ENCODE peak calls at places on chromosome 19, in nine cellular contexts. One of them, this sample, is unnamed.

GRCh38 chr19:57807541-57807940 is 7.2 kb downstream of the ZNF552 start:
- DNase-seq in dorsolateral prefrontal cortex: no peak
- DNase-seq in NCI-H510A treated with DMSO at 0.1 percent for 48 hours: no peak
- DNase-seq in stromal cell of bone marrow: no peak
- DNase-seq in stimulated activated CD8-positive, alpha-beta memory T cell treated with anti-CD3 and anti-CD28 coated beads, Interleukin-15, amount 100 ng/mL, for 4 hours: no peak
- DNase-seq in tibial nerve: no peak
- DNase-seq in posterior cingulate gyrus: no peak
- DNase-seq in progenitor cell of endocrine pancreas: no peak
- DNase-seq in AG10803: peak
- DNase-seq in this sample: no peak

GRCh38 chr19:17311455-17312248 is 2.3 kb downstream of the DDA1 start:
- DNase-seq in dorsolateral prefrontal cortex: no peak
- DNase-seq in NCI-H510A treated with DMSO at 0.1 percent for 48 hours: no peak
- DNase-seq in stromal cell of bone marrow: no peak
- DNase-seq in stimulated activated CD8-positive, alpha-beta memory T cell treated with anti-CD3 and anti-CD28 coated beads, Interleukin-15, amount 100 ng/mL, for 4 hours: no peak
- DNase-seq in tibial nerve: no peak
- DNase-seq in posterior cingulate gyrus: no peak
- DNase-seq in progenitor cell of endocrine pancreas: no peak
- DNase-seq in AG10803: peak
- DNase-seq in this sample: peak

GRCh38 chr19:34601071-34601470 is 75.9 kb downstream of the SCGB2B2 start:
- DNase-seq in dorsolateral prefrontal cortex: no peak
- DNase-seq in NCI-H510A treated with DMSO at 0.1 percent for 48 hours: no peak
- DNase-seq in stromal cell of bone marrow: no peak
- DNase-seq in stimulated activated CD8-positive, alpha-beta memory T cell treated with anti-CD3 and anti-CD28 coated beads, Interleukin-15, amount 100 ng/mL, for 4 hours: no peak
- DNase-seq in tibial nerve: no peak
- DNase-seq in posterior cingulate gyrus: no peak
- DNase-seq in progenitor cell of endocrine pancreas: no peak
- DNase-seq in AG10803: no peak
- DNase-seq in this sample: no peak

GRCh38 chr19:50324331-50324730 is 4.8 kb downstream of the KCNC3 start:
- DNase-seq in dorsolateral prefrontal cortex: no peak
- DNase-seq in NCI-H510A treated with DMSO at 0.1 percent for 48 hours: no peak
- DNase-seq in stromal cell of bone marrow: no peak
- DNase-seq in stimulated activated CD8-positive, alpha-beta memory T cell treated with anti-CD3 and anti-CD28 coated beads, Interleukin-15, amount 100 ng/mL, for 4 hours: no peak
- DNase-seq in tibial nerve: no peak
- DNase-seq in posterior cingulate gyrus: no peak
- DNase-seq in progenitor cell of endocrine pancreas: no peak
- DNase-seq in AG10803: no peak
- DNase-seq in this sample: no peak

GRCh38 chr19:10748924-10749434 is 31.1 kb downstream of the DNM2 start:
- DNase-seq in dorsolateral prefrontal cortex: no peak
- DNase-seq in NCI-H510A treated with DMSO at 0.1 percent for 48 hours: no peak
- DNase-seq in stromal cell of bone marrow: no peak
- DNase-seq in stimulated activated CD8-positive, alpha-beta memory T cell treated with anti-CD3 and anti-CD28 coated beads, Interleukin-15, amount 100 ng/mL, for 4 hours: no peak
- DNase-seq in tibial nerve: no peak
- DNase-seq in posterior cingulate gyrus: peak
- DNase-seq in progenitor cell of endocrine pancreas: no peak
- DNase-seq in AG10803: no peak
- DNase-seq in this sample: peak

GRCh38 chr19:5172859-5173577 is 167.6 kb downstream of the PTPRS start:
- DNase-seq in dorsolateral prefrontal cortex: no peak
- DNase-seq in NCI-H510A treated with DMSO at 0.1 percent for 48 hours: no peak
- DNase-seq in stromal cell of bone marrow: peak
- DNase-seq in stimulated activated CD8-positive, alpha-beta memory T cell treated with anti-CD3 and anti-CD28 coated beads, Interleukin-15, amount 100 ng/mL, for 4 hours: no peak
- DNase-seq in tibial nerve: no peak
- DNase-seq in posterior cingulate gyrus: no peak
- DNase-seq in progenitor cell of endocrine pancreas: no peak
- DNase-seq in AG10803: peak
- DNase-seq in this sample: peak

GRCh38 chr19:29711584-29712132 is 3.4 kb downstream of the C19orf12 start:
- DNase-seq in dorsolateral prefrontal cortex: no peak
- DNase-seq in NCI-H510A treated with DMSO at 0.1 percent for 48 hours: no peak
- DNase-seq in stromal cell of bone marrow: no peak
- DNase-seq in stimulated activated CD8-positive, alpha-beta memory T cell treated with anti-CD3 and anti-CD28 coated beads, Interleukin-15, amount 100 ng/mL, for 4 hours: no peak
- DNase-seq in tibial nerve: no peak
- DNase-seq in posterior cingulate gyrus: no peak
- DNase-seq in progenitor cell of endocrine pancreas: no peak
- DNase-seq in AG10803: no peak
- DNase-seq in this sample: no peak

GRCh38 chr19:16508546-16508945 is 12.4 kb downstream of the C19orf44 start:
- DNase-seq in dorsolateral prefrontal cortex: no peak
- DNase-seq in NCI-H510A treated with DMSO at 0.1 percent for 48 hours: no peak
- DNase-seq in stromal cell of bone marrow: no peak
- DNase-seq in stimulated activated CD8-positive, alpha-beta memory T cell treated with anti-CD3 and anti-CD28 coated beads, Interleukin-15, amount 100 ng/mL, for 4 hours: no peak
- DNase-seq in tibial nerve: no peak
- DNase-seq in posterior cingulate gyrus: no peak
- DNase-seq in progenitor cell of endocrine pancreas: no peak
- DNase-seq in AG10803: no peak
- DNase-seq in this sample: no peak

GRCh38 chr19:20077791-20078463 is at the start of gene ZNF90:
- DNase-seq in dorsolateral prefrontal cortex: peak
- DNase-seq in NCI-H510A treated with DMSO at 0.1 percent for 48 hours: peak
- DNase-seq in stromal cell of bone marrow: peak
- DNase-seq in stimulated activated CD8-positive, alpha-beta memory T cell treated with anti-CD3 and anti-CD28 coated beads, Interleukin-15, amount 100 ng/mL, for 4 hours: peak
- DNase-seq in tibial nerve: peak
- DNase-seq in posterior cingulate gyrus: peak
- DNase-seq in progenitor cell of endocrine pancreas: peak
- DNase-seq in AG10803: peak
- DNase-seq in this sample: peak

GRCh38 chr19:17321655-17322489 is 12.5 kb downstream of the DDA1 start:
- DNase-seq in dorsolateral prefrontal cortex: no peak
- DNase-seq in NCI-H510A treated with DMSO at 0.1 percent for 48 hours: no peak
- DNase-seq in stromal cell of bone marrow: no peak
- DNase-seq in stimulated activated CD8-positive, alpha-beta memory T cell treated with anti-CD3 and anti-CD28 coated beads, Interleukin-15, amount 100 ng/mL, for 4 hours: no peak
- DNase-seq in tibial nerve: no peak
- DNase-seq in posterior cingulate gyrus: no peak
- DNase-seq in progenitor cell of endocrine pancreas: no peak
- DNase-seq in AG10803: no peak
- DNase-seq in this sample: no peak

GRCh38 chr19:13937479-13938360 is 497 bp downstream of the PODNL1 start:
- DNase-seq in dorsolateral prefrontal cortex: no peak
- DNase-seq in NCI-H510A treated with DMSO at 0.1 percent for 48 hours: no peak
- DNase-seq in stromal cell of bone marrow: no peak
- DNase-seq in stimulated activated CD8-positive, alpha-beta memory T cell treated with anti-CD3 and anti-CD28 coated beads, Interleukin-15, amount 100 ng/mL, for 4 hours: no peak
- DNase-seq in tibial nerve: no peak
- DNase-seq in posterior cingulate gyrus: no peak
- DNase-seq in progenitor cell of endocrine pancreas: no peak
- DNase-seq in AG10803: no peak
- DNase-seq in this sample: peak

GRCh38 chr19:17107546-17108452 is 32.2 kb downstream of the MYO9B start:
- DNase-seq in dorsolateral prefrontal cortex: peak
- DNase-seq in NCI-H510A treated with DMSO at 0.1 percent for 48 hours: no peak
- DNase-seq in stromal cell of bone marrow: peak
- DNase-seq in stimulated activated CD8-positive, alpha-beta memory T cell treated with anti-CD3 and anti-CD28 coated beads, Interleukin-15, amount 100 ng/mL, for 4 hours: no peak
- DNase-seq in tibial nerve: peak
- DNase-seq in posterior cingulate gyrus: peak
- DNase-seq in progenitor cell of endocrine pancreas: no peak
- DNase-seq in AG10803: peak
- DNase-seq in this sample: peak

GRCh38 chr19:57830071-57830602 is at the start of gene ZNF587B:
- DNase-seq in dorsolateral prefrontal cortex: peak
- DNase-seq in NCI-H510A treated with DMSO at 0.1 percent for 48 hours: no peak
- DNase-seq in stromal cell of bone marrow: peak
- DNase-seq in stimulated activated CD8-positive, alpha-beta memory T cell treated with anti-CD3 and anti-CD28 coated beads, Interleukin-15, amount 100 ng/mL, for 4 hours: no peak
- DNase-seq in tibial nerve: peak
- DNase-seq in posterior cingulate gyrus: peak
- DNase-seq in progenitor cell of endocrine pancreas: peak
- DNase-seq in AG10803: no peak
- DNase-seq in this sample: peak

GRCh38 chr19:4120531-4120930 is 3.4 kb downstream of the MAP2K2 start:
- DNase-seq in dorsolateral prefrontal cortex: no peak
- DNase-seq in NCI-H510A treated with DMSO at 0.1 percent for 48 hours: no peak
- DNase-seq in stromal cell of bone marrow: peak
- DNase-seq in stimulated activated CD8-positive, alpha-beta memory T cell treated with anti-CD3 and anti-CD28 coated beads, Interleukin-15, amount 100 ng/mL, for 4 hours: no peak
- DNase-seq in tibial nerve: no peak
- DNase-seq in posterior cingulate gyrus: no peak
- DNase-seq in progenitor cell of endocrine pancreas: no peak
- DNase-seq in AG10803: peak
- DNase-seq in this sample: peak

GRCh38 chr19:35037716-35038622 is 3.6 kb upstream of the HPN start:
- DNase-seq in dorsolateral prefrontal cortex: no peak
- DNase-seq in NCI-H510A treated with DMSO at 0.1 percent for 48 hours: no peak
- DNase-seq in stromal cell of bone marrow: no peak
- DNase-seq in stimulated activated CD8-positive, alpha-beta memory T cell treated with anti-CD3 and anti-CD28 coated beads, Interleukin-15, amount 100 ng/mL, for 4 hours: no peak
- DNase-seq in tibial nerve: no peak
- DNase-seq in posterior cingulate gyrus: peak
- DNase-seq in progenitor cell of endocrine pancreas: no peak
- DNase-seq in AG10803: peak
- DNase-seq in this sample: peak

GRCh38 chr19:30968210-30968609 is 381.0 kb downstream of the TSHZ3 start:
- DNase-seq in dorsolateral prefrontal cortex: no peak
- DNase-seq in NCI-H510A treated with DMSO at 0.1 percent for 48 hours: no peak
- DNase-seq in stromal cell of bone marrow: no peak
- DNase-seq in stimulated activated CD8-positive, alpha-beta memory T cell treated with anti-CD3 and anti-CD28 coated beads, Interleukin-15, amount 100 ng/mL, for 4 hours: no peak
- DNase-seq in tibial nerve: no peak
- DNase-seq in posterior cingulate gyrus: no peak
- DNase-seq in progenitor cell of endocrine pancreas: no peak
- DNase-seq in AG10803: peak
- DNase-seq in this sample: peak

GRCh38 chr19:37655689-37656491 is 625 bp upstream of the ZFP30 start:
- DNase-seq in dorsolateral prefrontal cortex: peak
- DNase-seq in NCI-H510A treated with DMSO at 0.1 percent for 48 hours: peak
- DNase-seq in stromal cell of bone marrow: peak
- DNase-seq in stimulated activated CD8-positive, alpha-beta memory T cell treated with anti-CD3 and anti-CD28 coated beads, Interleukin-15, amount 100 ng/mL, for 4 hours: peak
- DNase-seq in tibial nerve: peak
- DNase-seq in posterior cingulate gyrus: peak
- DNase-seq in progenitor cell of endocrine pancreas: peak
- DNase-seq in AG10803: peak
- DNase-seq in this sample: peak

GRCh38 chr19:17420267-17420924 is 549 bp downstream of the MVB12A start:
- DNase-seq in dorsolateral prefrontal cortex: no peak
- DNase-seq in NCI-H510A treated with DMSO at 0.1 percent for 48 hours: peak
- DNase-seq in stromal cell of bone marrow: no peak
- DNase-seq in stimulated activated CD8-positive, alpha-beta memory T cell treated with anti-CD3 and anti-CD28 coated beads, Interleukin-15, amount 100 ng/mL, for 4 hours: no peak
- DNase-seq in tibial nerve: peak
- DNase-seq in posterior cingulate gyrus: no peak
- DNase-seq in progenitor cell of endocrine pancreas: peak
- DNase-seq in AG10803: no peak
- DNase-seq in this sample: peak

GRCh38 chr19:3547767-3548282 is 8.9 kb downstream of the TEKTIP1 start:
- DNase-seq in dorsolateral prefrontal cortex: no peak
- DNase-seq in NCI-H510A treated with DMSO at 0.1 percent for 48 hours: no peak
- DNase-seq in stromal cell of bone marrow: no peak
- DNase-seq in stimulated activated CD8-positive, alpha-beta memory T cell treated with anti-CD3 and anti-CD28 coated beads, Interleukin-15, amount 100 ng/mL, for 4 hours: no peak
- DNase-seq in tibial nerve: no peak
- DNase-seq in posterior cingulate gyrus: no peak
- DNase-seq in progenitor cell of endocrine pancreas: no peak
- DNase-seq in AG10803: no peak
- DNase-seq in this sample: no peak

GRCh38 chr19:38059897-38060296 is 152.9 kb downstream of the SIPA1L3 start:
- DNase-seq in dorsolateral prefrontal cortex: no peak
- DNase-seq in NCI-H510A treated with DMSO at 0.1 percent for 48 hours: peak
- DNase-seq in stromal cell of bone marrow: no peak
- DNase-seq in stimulated activated CD8-positive, alpha-beta memory T cell treated with anti-CD3 and anti-CD28 coated beads, Interleukin-15, amount 100 ng/mL, for 4 hours: no peak
- DNase-seq in tibial nerve: no peak
- DNase-seq in posterior cingulate gyrus: no peak
- DNase-seq in progenitor cell of endocrine pancreas: no peak
- DNase-seq in AG10803: no peak
- DNase-seq in this sample: no peak

GRCh38 chr19:15265849-15266248 is 33.6 kb upstream of the EPHX3 start:
- DNase-seq in dorsolateral prefrontal cortex: peak
- DNase-seq in NCI-H510A treated with DMSO at 0.1 percent for 48 hours: no peak
- DNase-seq in stromal cell of bone marrow: peak
- DNase-seq in stimulated activated CD8-positive, alpha-beta memory T cell treated with anti-CD3 and anti-CD28 coated beads, Interleukin-15, amount 100 ng/mL, for 4 hours: no peak
- DNase-seq in tibial nerve: peak
- DNase-seq in posterior cingulate gyrus: peak
- DNase-seq in progenitor cell of endocrine pancreas: no peak
- DNase-seq in AG10803: peak
- DNase-seq in this sample: peak

GRCh38 chr19:18141031-18141430 is 11.9 kb upstream of the PIK3R2 start:
- DNase-seq in dorsolateral prefrontal cortex: no peak
- DNase-seq in NCI-H510A treated with DMSO at 0.1 percent for 48 hours: no peak
- DNase-seq in stromal cell of bone marrow: no peak
- DNase-seq in stimulated activated CD8-positive, alpha-beta memory T cell treated with anti-CD3 and anti-CD28 coated beads, Interleukin-15, amount 100 ng/mL, for 4 hours: no peak
- DNase-seq in tibial nerve: no peak
- DNase-seq in posterior cingulate gyrus: no peak
- DNase-seq in progenitor cell of endocrine pancreas: no peak
- DNase-seq in AG10803: no peak
- DNase-seq in this sample: no peak

GRCh38 chr19:33678796-33679195 is 57.0 kb downstream of the CHST8 start:
- DNase-seq in dorsolateral prefrontal cortex: peak
- DNase-seq in NCI-H510A treated with DMSO at 0.1 percent for 48 hours: no peak
- DNase-seq in stromal cell of bone marrow: no peak
- DNase-seq in stimulated activated CD8-positive, alpha-beta memory T cell treated with anti-CD3 and anti-CD28 coated beads, Interleukin-15, amount 100 ng/mL, for 4 hours: no peak
- DNase-seq in tibial nerve: no peak
- DNase-seq in posterior cingulate gyrus: peak
- DNase-seq in progenitor cell of endocrine pancreas: no peak
- DNase-seq in AG10803: no peak
- DNase-seq in this sample: no peak

GRCh38 chr19:10975374-10976036 is 14.7 kb downstream of the SMARCA4 start:
- DNase-seq in dorsolateral prefrontal cortex: no peak
- DNase-seq in NCI-H510A treated with DMSO at 0.1 percent for 48 hours: no peak
- DNase-seq in stromal cell of bone marrow: peak
- DNase-seq in stimulated activated CD8-positive, alpha-beta memory T cell treated with anti-CD3 and anti-CD28 coated beads, Interleukin-15, amount 100 ng/mL, for 4 hours: no peak
- DNase-seq in tibial nerve: peak
- DNase-seq in posterior cingulate gyrus: no peak
- DNase-seq in progenitor cell of endocrine pancreas: no peak
- DNase-seq in AG10803: peak
- DNase-seq in this sample: peak

GRCh38 chr19:46015961-46016425 is 6.9 kb downstream of the PGLYRP1 start:
- DNase-seq in dorsolateral prefrontal cortex: no peak
- DNase-seq in NCI-H510A treated with DMSO at 0.1 percent for 48 hours: peak
- DNase-seq in stromal cell of bone marrow: no peak
- DNase-seq in stimulated activated CD8-positive, alpha-beta memory T cell treated with anti-CD3 and anti-CD28 coated beads, Interleukin-15, amount 100 ng/mL, for 4 hours: no peak
- DNase-seq in tibial nerve: no peak
- DNase-seq in posterior cingulate gyrus: no peak
- DNase-seq in progenitor cell of endocrine pancreas: no peak
- DNase-seq in AG10803: no peak
- DNase-seq in this sample: no peak

GRCh38 chr19:10399878-10400277 is 3.5 kb downstream of the CDC37 start:
- DNase-seq in dorsolateral prefrontal cortex: no peak
- DNase-seq in NCI-H510A treated with DMSO at 0.1 percent for 48 hours: no peak
- DNase-seq in stromal cell of bone marrow: no peak
- DNase-seq in stimulated activated CD8-positive, alpha-beta memory T cell treated with anti-CD3 and anti-CD28 coated beads, Interleukin-15, amount 100 ng/mL, for 4 hours: no peak
- DNase-seq in tibial nerve: no peak
- DNase-seq in posterior cingulate gyrus: no peak
- DNase-seq in progenitor cell of endocrine pancreas: no peak
- DNase-seq in AG10803: no peak
- DNase-seq in this sample: no peak

GRCh38 chr19:15672580-15673175 is at the start of gene CYP4F12:
- DNase-seq in dorsolateral prefrontal cortex: no peak
- DNase-seq in NCI-H510A treated with DMSO at 0.1 percent for 48 hours: no peak
- DNase-seq in stromal cell of bone marrow: no peak
- DNase-seq in stimulated activated CD8-positive, alpha-beta memory T cell treated with anti-CD3 and anti-CD28 coated beads, Interleukin-15, amount 100 ng/mL, for 4 hours: no peak
- DNase-seq in tibial nerve: peak
- DNase-seq in posterior cingulate gyrus: peak
- DNase-seq in progenitor cell of endocrine pancreas: no peak
- DNase-seq in AG10803: peak
- DNase-seq in this sample: peak

GRCh38 chr19:3556978-3557460 is 367 bp downstream of the MFSD12 start:
- DNase-seq in dorsolateral prefrontal cortex: no peak
- DNase-seq in NCI-H510A treated with DMSO at 0.1 percent for 48 hours: no peak
- DNase-seq in stromal cell of bone marrow: no peak
- DNase-seq in stimulated activated CD8-positive, alpha-beta memory T cell treated with anti-CD3 and anti-CD28 coated beads, Interleukin-15, amount 100 ng/mL, for 4 hours: peak
- DNase-seq in tibial nerve: no peak
- DNase-seq in posterior cingulate gyrus: no peak
- DNase-seq in progenitor cell of endocrine pancreas: no peak
- DNase-seq in AG10803: no peak
- DNase-seq in this sample: peak

GRCh38 chr19:52665529-52665928 is 27.4 kb upstream of the ZNF83 start:
- DNase-seq in dorsolateral prefrontal cortex: no peak
- DNase-seq in NCI-H510A treated with DMSO at 0.1 percent for 48 hours: no peak
- DNase-seq in stromal cell of bone marrow: no peak
- DNase-seq in stimulated activated CD8-positive, alpha-beta memory T cell treated with anti-CD3 and anti-CD28 coated beads, Interleukin-15, amount 100 ng/mL, for 4 hours: no peak
- DNase-seq in tibial nerve: no peak
- DNase-seq in posterior cingulate gyrus: no peak
- DNase-seq in progenitor cell of endocrine pancreas: no peak
- DNase-seq in AG10803: no peak
- DNase-seq in this sample: peak

GRCh38 chr19:15101479-15102082 is 5.6 kb upstream of the SYDE1 start:
- DNase-seq in dorsolateral prefrontal cortex: no peak
- DNase-seq in NCI-H510A treated with DMSO at 0.1 percent for 48 hours: peak
- DNase-seq in stromal cell of bone marrow: no peak
- DNase-seq in stimulated activated CD8-positive, alpha-beta memory T cell treated with anti-CD3 and anti-CD28 coated beads, Interleukin-15, amount 100 ng/mL, for 4 hours: no peak
- DNase-seq in tibial nerve: peak
- DNase-seq in posterior cingulate gyrus: no peak
- DNase-seq in progenitor cell of endocrine pancreas: no peak
- DNase-seq in AG10803: peak
- DNase-seq in this sample: peak

GRCh38 chr19:31316201-31316951 is 32.9 kb downstream of the TSHZ3 start:
- DNase-seq in dorsolateral prefrontal cortex: no peak
- DNase-seq in NCI-H510A treated with DMSO at 0.1 percent for 48 hours: no peak
- DNase-seq in stromal cell of bone marrow: no peak
- DNase-seq in stimulated activated CD8-positive, alpha-beta memory T cell treated with anti-CD3 and anti-CD28 coated beads, Interleukin-15, amount 100 ng/mL, for 4 hours: no peak
- DNase-seq in tibial nerve: peak
- DNase-seq in posterior cingulate gyrus: no peak
- DNase-seq in progenitor cell of endocrine pancreas: no peak
- DNase-seq in AG10803: peak
- DNase-seq in this sample: no peak

This sample was measured in EH.